ENCODE peak calls at places on chromosomes 12 and 14, in six cellular contexts. One of them, this sample, is unnamed.

GRCh38 chr12:91335724-91336123 is 153.1 kb upstream of the DCN start:
- DNase-seq in A673: no peak
- DNase-seq in ascending aorta: no peak
- DNase-seq in A549: no peak
- DNase-seq in IMR-90: no peak
- DNase-seq in body of pancreas: no peak
- DNase-seq in this sample: no peak

GRCh38 chr14:56630707-56631106 is 51.1 kb downstream of the TMEM260 start:
- DNase-seq in A673: no peak
- DNase-seq in ascending aorta: no peak
- DNase-seq in A549: no peak
- DNase-seq in IMR-90: peak
- DNase-seq in body of pancreas: no peak
- DNase-seq in this sample: no peak

GRCh38 chr14:87332001-87332400 is 661.0 kb downstream of the GALC start:
- DNase-seq in A673: no peak
- DNase-seq in ascending aorta: no peak
- DNase-seq in A549: no peak
- DNase-seq in IMR-90: peak
- DNase-seq in body of pancreas: no peak
- DNase-seq in this sample: peak

GRCh38 chr12:113620437-113620976 is 148.8 kb upstream of the LHX5 start:
- DNase-seq in A673: no peak
- DNase-seq in ascending aorta: no peak
- DNase-seq in A549: no peak
- DNase-seq in IMR-90: no peak
- DNase-seq in body of pancreas: no peak
- DNase-seq in this sample: no peak

GRCh38 chr14:92627707-92628215 is 114.2 kb downstream of the RIN3 start:
- DNase-seq in A673: no peak
- DNase-seq in ascending aorta: no peak
- DNase-seq in A549: no peak
- DNase-seq in IMR-90: no peak
- DNase-seq in body of pancreas: no peak
- DNase-seq in this sample: no peak

GRCh38 chr12:131965073-131965472 is 15.3 kb downstream of the EP400 start:
- DNase-seq in A673: no peak
- DNase-seq in ascending aorta: no peak
- DNase-seq in A549: no peak
- DNase-seq in IMR-90: peak
- DNase-seq in body of pancreas: no peak
- DNase-seq in this sample: no peak

GRCh38 chr12:108955225-108955835 is 65.5 kb downstream of the SVOP start:
- DNase-seq in A673: peak
- DNase-seq in ascending aorta: no peak
- DNase-seq in A549: no peak
- DNase-seq in IMR-90: no peak
- DNase-seq in body of pancreas: peak
- DNase-seq in this sample: peak

GRCh38 chr12:53048780-53049401 is 974 bp upstream of the TNS2 start:
- DNase-seq in A673: peak
- DNase-seq in ascending aorta: no peak
- DNase-seq in A549: no peak
- DNase-seq in IMR-90: peak
- DNase-seq in body of pancreas: peak
- DNase-seq in this sample: no peak

GRCh38 chr12:51139292-51139844 is 33.6 kb downstream of the TFCP2 start:
- DNase-seq in A673: no peak
- DNase-seq in ascending aorta: no peak
- DNase-seq in A549: no peak
- DNase-seq in IMR-90: no peak
- DNase-seq in body of pancreas: no peak
- DNase-seq in this sample: no peak

GRCh38 chr12:5295151-5295550 is 136.8 kb upstream of the NTF3 start:
- DNase-seq in A673: no peak
- DNase-seq in ascending aorta: no peak
- DNase-seq in A549: no peak
- DNase-seq in IMR-90: peak
- DNase-seq in body of pancreas: no peak
- DNase-seq in this sample: no peak

GRCh38 chr12:104588048-104588942 is 131.5 kb downstream of the CHST11 start:
- DNase-seq in A673: no peak
- DNase-seq in ascending aorta: no peak
- DNase-seq in A549: peak
- DNase-seq in IMR-90: peak
- DNase-seq in body of pancreas: no peak
- DNase-seq in this sample: peak

GRCh38 chr12:132095520-132096409 is 48.4 kb downstream of the DDX51 start:
- DNase-seq in A673: no peak
- DNase-seq in ascending aorta: no peak
- DNase-seq in A549: no peak
- DNase-seq in IMR-90: no peak
- DNase-seq in body of pancreas: no peak
- DNase-seq in this sample: no peak

GRCh38 chr12:53174881-53175491 is 5.5 kb upstream of the ZNF740 start:
- DNase-seq in A673: peak
- DNase-seq in ascending aorta: no peak
- DNase-seq in A549: peak
- DNase-seq in IMR-90: peak
- DNase-seq in body of pancreas: no peak
- DNase-seq in this sample: no peak

GRCh38 chr12:15706010-15706676 is 83.0 kb downstream of the EPS8 start:
- DNase-seq in A673: no peak
- DNase-seq in ascending aorta: no peak
- DNase-seq in A549: no peak
- DNase-seq in IMR-90: no peak
- DNase-seq in body of pancreas: peak
- DNase-seq in this sample: no peak

GRCh38 chr12:11654338-11654737 is 4.9 kb downstream of the ETV6 start:
- DNase-seq in A673: no peak
- DNase-seq in ascending aorta: no peak
- DNase-seq in A549: no peak
- DNase-seq in IMR-90: no peak
- DNase-seq in body of pancreas: no peak
- DNase-seq in this sample: no peak

GRCh38 chr12:11658796-11659195 is 9.3 kb downstream of the ETV6 start:
- DNase-seq in A673: peak
- DNase-seq in ascending aorta: no peak
- DNase-seq in A549: no peak
- DNase-seq in IMR-90: peak
- DNase-seq in body of pancreas: no peak
- DNase-seq in this sample: no peak

GRCh38 chr12:11660624-11661023 is 11.2 kb downstream of the ETV6 start:
- DNase-seq in A673: no peak
- DNase-seq in ascending aorta: no peak
- DNase-seq in A549: no peak
- DNase-seq in IMR-90: no peak
- DNase-seq in body of pancreas: no peak
- DNase-seq in this sample: no peak

GRCh38 chr12:11656550-11656949 is 7.1 kb downstream of the ETV6 start:
- DNase-seq in A673: no peak
- DNase-seq in ascending aorta: no peak
- DNase-seq in A549: no peak
- DNase-seq in IMR-90: no peak
- DNase-seq in body of pancreas: no peak
- DNase-seq in this sample: no peak

GRCh38 chr12:11657511-11657910 is 8.0 kb downstream of the ETV6 start:
- DNase-seq in A673: peak
- DNase-seq in ascending aorta: no peak
- DNase-seq in A549: no peak
- DNase-seq in IMR-90: no peak
- DNase-seq in body of pancreas: no peak
- DNase-seq in this sample: no peak
- H3K27ac ChIP-seq in A673: peak
- H3K27ac ChIP-seq in ascending aorta: peak
- H3K27ac ChIP-seq in A549: no peak
- H3K27ac ChIP-seq in IMR-90: no peak
- H3K27ac ChIP-seq in body of pancreas: no peak
- H3K27ac ChIP-seq in this sample: no peak

GRCh38 chr14:102645746-102646440 is 53.4 kb downstream of the RCOR1 start:
- DNase-seq in A673: peak
- DNase-seq in ascending aorta: no peak
- DNase-seq in A549: no peak
- DNase-seq in IMR-90: peak
- DNase-seq in body of pancreas: no peak
- DNase-seq in this sample: no peak
- H3K4me3 ChIP-seq in A673: no peak
- H3K4me3 ChIP-seq in ascending aorta: no peak
- H3K4me3 ChIP-seq in A549: no peak
- H3K4me3 ChIP-seq in IMR-90: no peak
- H3K4me3 ChIP-seq in body of pancreas: no peak
- H3K4me3 ChIP-seq in this sample: no peak

GRCh38 chr14:74570696-74571095 is 41.3 kb downstream of the LTBP2 start:
- DNase-seq in A673: no peak
- DNase-seq in ascending aorta: no peak
- DNase-seq in A549: no peak
- DNase-seq in IMR-90: no peak
- DNase-seq in body of pancreas: no peak
- DNase-seq in this sample: no peak

GRCh38 chr14:74569826-74570591 is 42.0 kb downstream of the LTBP2 start:
- DNase-seq in A673: no peak
- DNase-seq in ascending aorta: no peak
- DNase-seq in A549: no peak
- DNase-seq in IMR-90: peak
- DNase-seq in body of pancreas: no peak
- DNase-seq in this sample: peak

GRCh38 chr14:74568896-74569295 is 43.1 kb downstream of the LTBP2 start:
- DNase-seq in A673: no peak
- DNase-seq in ascending aorta: no peak
- DNase-seq in A549: no peak
- DNase-seq in IMR-90: no peak
- DNase-seq in body of pancreas: no peak
- DNase-seq in this sample: no peak

GRCh38 chr14:74568380-74568649 is 43.7 kb downstream of the LTBP2 start:
- DNase-seq in A673: no peak
- DNase-seq in ascending aorta: no peak
- DNase-seq in A549: no peak
- DNase-seq in IMR-90: no peak
- DNase-seq in body of pancreas: no peak
- DNase-seq in this sample: peak

GRCh38 chr14:74569387-74569786 is 42.6 kb downstream of the LTBP2 start:
- DNase-seq in A673: no peak
- DNase-seq in ascending aorta: no peak
- DNase-seq in A549: no peak
- DNase-seq in IMR-90: no peak
- DNase-seq in body of pancreas: no peak
- DNase-seq in this sample: no peak
- H3K27ac ChIP-seq in A673: no peak
- H3K27ac ChIP-seq in ascending aorta: peak
- H3K27ac ChIP-seq in A549: peak
- H3K27ac ChIP-seq in IMR-90: peak
- H3K27ac ChIP-seq in body of pancreas: no peak
- H3K27ac ChIP-seq in this sample: peak

GRCh38 chr12:49622501-49623141 is 740 bp upstream of the PRPF40B start:
- DNase-seq in A673: no peak
- DNase-seq in ascending aorta: no peak
- DNase-seq in A549: peak
- DNase-seq in IMR-90: peak
- DNase-seq in body of pancreas: no peak
- DNase-seq in this sample: no peak

GRCh38 chr12:49623142-49623899 is at the start of gene PRPF40B:
- DNase-seq in A673: peak
- DNase-seq in ascending aorta: peak
- DNase-seq in A549: peak
- DNase-seq in IMR-90: peak
- DNase-seq in body of pancreas: peak
- DNase-seq in this sample: no peak

GRCh38 chr12:49626169-49626835 is 2.9 kb downstream of the PRPF40B start:
- DNase-seq in A673: no peak
- DNase-seq in ascending aorta: no peak
- DNase-seq in A549: peak
- DNase-seq in IMR-90: peak
- DNase-seq in body of pancreas: no peak
- DNase-seq in this sample: no peak

GRCh38 chr12:49626836-49627235 is 3.5 kb downstream of the PRPF40B start:
- DNase-seq in A673: no peak
- DNase-seq in ascending aorta: no peak
- DNase-seq in A549: no peak
- DNase-seq in IMR-90: no peak
- DNase-seq in body of pancreas: no peak
- DNase-seq in this sample: no peak

DNA sequence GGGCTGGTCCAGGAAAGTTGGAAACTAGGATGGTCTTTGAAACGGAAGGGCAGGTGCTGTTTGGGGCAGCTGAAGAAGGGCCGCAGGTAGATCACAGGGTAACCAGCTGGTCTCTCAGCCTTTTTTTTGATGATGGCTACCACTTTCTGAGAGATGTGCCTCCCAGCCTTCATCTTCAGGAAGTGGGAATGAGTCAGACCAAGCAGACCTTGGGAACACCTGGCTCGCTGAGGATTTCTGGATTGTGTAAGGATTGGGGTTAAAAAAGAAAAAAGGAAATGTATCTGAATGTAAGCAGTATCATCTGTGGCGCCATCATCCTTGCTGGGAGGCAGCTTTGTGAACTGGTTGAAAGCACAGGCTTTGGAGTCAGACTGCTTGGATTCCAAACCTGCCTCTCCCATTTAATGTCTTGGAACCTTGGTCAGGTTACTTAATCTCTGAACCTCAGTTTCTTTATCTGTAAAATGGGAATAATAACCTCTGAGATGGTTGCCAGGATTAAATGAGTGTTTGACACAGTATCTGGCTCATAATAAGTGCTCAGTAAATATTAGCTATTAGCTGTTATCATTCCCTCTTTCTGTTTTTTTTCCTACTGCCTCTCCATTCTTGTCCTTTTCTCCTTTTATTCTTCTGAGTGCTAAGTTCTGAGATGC is 1.7 kb downstream of the PRPF40B start:
- DNase-seq in A673: no peak
- DNase-seq in ascending aorta: no peak
- DNase-seq in A549: peak
- DNase-seq in IMR-90: peak
- DNase-seq in body of pancreas: no peak
- DNase-seq in this sample: no peak
- H3K4me3 ChIP-seq in A673: no peak
- H3K4me3 ChIP-seq in ascending aorta: no peak
- H3K4me3 ChIP-seq in A549: no peak
- H3K4me3 ChIP-seq in IMR-90: no peak
- H3K4me3 ChIP-seq in body of pancreas: no peak
- H3K4me3 ChIP-seq in this sample: no peak

DNA sequence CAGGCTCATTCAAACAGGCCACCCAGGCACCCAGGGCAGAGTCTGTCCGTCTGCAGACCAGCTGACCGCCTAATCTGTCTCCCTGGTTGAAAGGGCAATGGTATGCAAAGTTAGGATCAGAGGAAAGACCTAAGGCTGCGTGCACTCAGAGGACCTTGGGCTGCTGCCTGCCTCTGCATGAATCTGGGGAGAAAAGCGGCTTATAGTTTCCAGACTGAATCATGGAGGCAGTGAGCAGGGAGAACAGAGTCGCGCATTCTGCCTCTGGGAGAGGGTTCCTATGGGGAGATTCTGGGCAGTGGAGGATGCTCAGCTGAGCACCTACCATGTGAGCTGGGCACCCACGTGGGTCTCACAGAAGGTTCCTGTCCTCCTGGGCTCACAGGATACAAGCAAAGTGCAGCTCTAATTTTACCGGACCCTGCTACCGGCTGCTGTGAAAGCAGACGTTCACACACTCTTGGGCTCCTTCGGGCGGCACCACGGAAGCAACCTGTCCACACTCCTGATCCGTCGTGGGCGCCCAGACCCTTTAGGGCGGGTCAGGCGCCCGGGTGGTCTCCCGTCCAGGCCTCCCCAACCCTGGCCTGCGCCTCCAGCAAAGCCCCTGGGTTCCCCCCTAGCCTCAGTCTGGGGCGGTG is 776 bp downstream of the SCARB1 start:
- DNase-seq in A673: peak
- DNase-seq in ascending aorta: no peak
- DNase-seq in A549: peak
- DNase-seq in IMR-90: no peak
- DNase-seq in body of pancreas: peak
- DNase-seq in this sample: no peak
- H3K27ac ChIP-seq in A673: peak
- H3K27ac ChIP-seq in ascending aorta: peak
- H3K27ac ChIP-seq in A549: peak
- H3K27ac ChIP-seq in IMR-90: no peak
- H3K27ac ChIP-seq in body of pancreas: no peak
- H3K27ac ChIP-seq in this sample: peak